ENCODE peak calls at places on chromosomes 3 and 15, in five cellular contexts. U, D, A, M and F are unnamed samples. For H4K20me1, the result is how much of the 10 kb centered on the place peaks cover.

GRCh38 chr3:22089284-22089683 is 338.3 kb upstream of the ZNF385D start:
- DNase-seq in U (peak), D (peak), A (peak), M (peak), F (peak)

GRCh38 chr3:8460815-8461482 is 40.7 kb upstream of the LMCD1 start:
- DNase-seq in U (peak), D (peak), A (no peak), M (peak), F (no peak)

GRCh38 chr15:78691873-78692421 is 50.9 kb upstream of the CHRNB4 start:
- DNase-seq in U (no peak), D (no peak), A (peak), M (peak), F (no peak)

GRCh38 chr15:70284438-70285214 is 186.9 kb upstream of the TLE3 start:
- DNase-seq in U (no peak), D (no peak), A (no peak), M (no peak), F (peak)

GRCh38 chr15:36390491-36390890 is 188.9 kb upstream of the CDIN1 start:
- DNase-seq in U (no peak), D (no peak), A (no peak), M (no peak), F (no peak)

GRCh38 chr3:179410317-179410716 is 41.0 kb downstream of the GNB4 start:
- DNase-seq in U (no peak), D (peak), A (peak), M (no peak), F (no peak)

GRCh38 chr3:157844770-157845522 is 261.3 kb downstream of the SHOX2 start:
- DNase-seq in U (no peak), D (peak), A (no peak), M (no peak), F (no peak)

GRCh38 chr3:127036209-127037020 is 53.5 kb downstream of the PLXNA1 start:
- DNase-seq in U (no peak), D (no peak), A (no peak), M (no peak), F (no peak)

GRCh38 chr15:42102646-42103235 is 8.4 kb upstream of the PLA2G4D start:
- DNase-seq in U (peak), D (peak), A (peak), M (peak), F (no peak)

GRCh38 chr3:20182206-20182605 is 3.8 kb downstream of the SGO1 start:
- DNase-seq in U (no peak), D (no peak), A (no peak), M (no peak), F (no peak)

GRCh38 chr3:84967767-84968581 is 9.2 kb downstream of the CADM2 start:
- DNase-seq in U (no peak), D (no peak), A (no peak), M (no peak), F (no peak)

GRCh38 chr15:60970246-60971170 is 258.6 kb downstream of the RORA start:
- DNase-seq in U (no peak), D (peak), A (peak), M (no peak), F (no peak)

GRCh38 chr15:30042556-30042955 is 40.2 kb upstream of the GOLGA8J start:
- DNase-seq in U (peak), D (no peak), A (no peak), M (no peak), F (no peak)

GRCh38 chr3:83928903-83929302 is 1029.9 kb upstream of the CADM2 start:
- DNase-seq in U (peak), D (no peak), A (no peak), M (no peak), F (no peak)

GRCh38 chr3:150106752-150107428 is 136.2 kb upstream of the PFN2 start:
- DNase-seq in U (peak), D (peak), A (peak), M (no peak), F (no peak)

GRCh38 chr3:117624424-117624823 is 914.8 kb downstream of the TUSC7 start:
- DNase-seq in U (no peak), D (no peak), A (peak), M (no peak), F (no peak)

GRCh38 chr15:95799286-95800187 is 531.0 kb upstream of the NR2F2 start:
- DNase-seq in U (peak), D (peak), A (peak), M (peak), F (no peak)

GRCh38 chr15:90915808-90916440 is 12.8 kb downstream of the MAN2A2 start:
- DNase-seq in U (peak), D (no peak), A (no peak), M (no peak), F (no peak)

GRCh38 chr3:46662771-46663551 is 30.5 kb downstream of the ALS2CL start:
- DNase-seq in U (peak), D (peak), A (no peak), M (no peak), F (peak)

GRCh38 chr15:50180578-50180977 is 1.4 kb upstream of the SLC27A2 start:
- DNase-seq in U (no peak), D (no peak), A (no peak), M (no peak), F (no peak)

GRCh38 chr15:45635191-45635638 is 386 bp downstream of the SQOR start:
- DNase-seq in U (no peak), D (peak), A (peak), M (no peak), F (peak)

GRCh38 chr3:112654979-112655378 is 14.0 kb upstream of the CCDC80 start:
- DNase-seq in U (no peak), D (peak), A (no peak), M (no peak), F (no peak)

GRCh38 chr3:115912372-115912771 is 289.1 kb downstream of the GAP43 start:
- DNase-seq in U (peak), D (peak), A (no peak), M (no peak), F (no peak)

GRCh38 chr15:28919201-28919627 is 33.4 kb downstream of the APBA2 start:
- DNase-seq in U (no peak), D (no peak), A (peak), M (no peak), F (no peak)

GRCh38 chr3:120450914-120451669 is at the start of gene FSTL1:
- DNase-seq in U (peak), D (peak), A (peak), M (no peak), F (no peak)

GRCh38 chr3:127997961-127998360 is 54.3 kb upstream of the SEC61A1 start:
- DNase-seq in U (no peak), D (no peak), A (peak), M (no peak), F (no peak)

GRCh38 chr3:187743195-187744141 is 1.8 kb downstream of the BCL6 start:
- DNase-seq in U (peak), D (peak), A (peak), M (peak), F (peak)

GRCh38 chr3:49759226-49759625 is 27.1 kb downstream of the IP6K1 start:
- DNase-seq in U (no peak), D (no peak), A (no peak), M (no peak), F (no peak)

GRCh38 chr3:94423566-94423965 is 360.7 kb downstream of the NSUN3 start:
- DNase-seq in U (peak), D (peak), A (no peak), M (peak), F (no peak)

GRCh38 chr15:76108021-76108723 is 48.4 kb downstream of the TMEM266 start:
- DNase-seq in U (no peak), D (no peak), A (no peak), M (no peak), F (no peak)

GRCh38 chr3:139610886-139611285 is 66.9 kb downstream of the NMNAT3 start:
- DNase-seq in U (no peak), D (no peak), A (no peak), M (no peak), F (no peak)

GRCh38 chr3:135012101-135012500 is 217.0 kb downstream of the EPHB1 start:
- DNase-seq in U (no peak), D (no peak), A (no peak), M (no peak), F (no peak)

GRCh38 chr3:6605245-6605644 is 255.7 kb upstream of the GRM7 start:
- DNase-seq in U (no peak), D (no peak), A (no peak), M (no peak), F (no peak)

GRCh38 chr15:40843885-40844542 is at the start of gene SPINT1:
- DNase-seq in U (no peak), D (peak), A (peak), M (peak), F (no peak)

GRCh38 chr3:132071043-132071442 is 36.2 kb upstream of the CPNE4 start:
- DNase-seq in U (no peak), D (no peak), A (no peak), M (no peak), F (no peak)

GRCh38 chr15:40150163-40150925 is 10.5 kb upstream of the BUB1B start:
- DNase-seq in U (peak), D (peak), A (peak), M (peak), F (no peak)

GRCh38 chr3:123157598-123158287 is 44.0 kb upstream of the SEC22A start:
- DNase-seq in U (no peak), D (no peak), A (no peak), M (no peak), F (no peak)

GRCh38 chr3:56624725-56625124 is 58.3 kb downstream of the TASOR start:
- DNase-seq in U (peak), D (peak), A (no peak), M (no peak), F (no peak)

GRCh38 chr3:56616479-56617006 is 59.6 kb downstream of the CCDC66 start:
- DNase-seq in U (no peak), D (no peak), A (no peak), M (no peak), F (no peak)

GRCh38 chr3:56620371-56620770 is 62.7 kb downstream of the TASOR start:
- DNase-seq in U (no peak), D (peak), A (no peak), M (no peak), F (no peak)

GRCh38 chr3:56621686-56622085 is 61.4 kb downstream of the TASOR start:
- DNase-seq in U (no peak), D (no peak), A (peak), M (peak), F (no peak)

DNA sequence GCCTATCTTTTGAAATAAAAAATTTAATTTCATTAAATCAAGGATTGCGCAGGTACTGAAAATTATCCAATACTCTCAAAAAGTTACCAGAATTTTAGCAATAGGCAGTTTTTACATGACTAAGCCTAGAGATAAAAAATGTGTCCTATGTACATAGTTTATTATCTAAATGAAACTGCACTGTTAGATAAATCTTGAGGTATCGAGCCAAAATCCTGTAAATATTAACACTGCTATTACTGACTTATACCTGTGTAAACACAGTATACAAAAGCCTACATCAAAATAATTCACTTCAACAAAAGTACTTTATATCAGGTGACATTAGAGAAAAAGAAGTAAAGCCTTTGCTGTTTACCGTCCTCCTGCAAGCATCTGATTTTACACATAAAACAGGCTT is 60.7 kb downstream of the TASOR start:
- DNase-seq in U (no peak), D (no peak), A (no peak), M (no peak), F (no peak)
- H4K20me1 ChIP-seq in U (under half), D (under half), A (under half), M (under half), F (under half)

GRCh38 chr3:32885283-32885935 is 66.0 kb upstream of the CCR4 start:
- DNase-seq in U (no peak), D (no peak), A (no peak), M (no peak), F (no peak)
- TF ChIP-seq EZH2 in U (no peak), D (no peak), A (no peak), M (no peak), F (no peak)

GRCh38 chr15:63763476-63764123 is 70.1 kb downstream of the HERC1 start:
- DNase-seq in U (no peak), D (peak), A (peak), M (peak), F (no peak)

GRCh38 chr15:63764124-63764827 is 69.5 kb downstream of the HERC1 start:
- DNase-seq in U (no peak), D (no peak), A (no peak), M (no peak), F (no peak)

GRCh38 chr15:63759752-63760151 is 74.0 kb downstream of the HERC1 start:
- DNase-seq in U (no peak), D (no peak), A (no peak), M (no peak), F (no peak)

GRCh38 chr15:63764912-63765311 is 68.8 kb downstream of the HERC1 start:
- DNase-seq in U (no peak), D (no peak), A (no peak), M (no peak), F (no peak)

DNA sequence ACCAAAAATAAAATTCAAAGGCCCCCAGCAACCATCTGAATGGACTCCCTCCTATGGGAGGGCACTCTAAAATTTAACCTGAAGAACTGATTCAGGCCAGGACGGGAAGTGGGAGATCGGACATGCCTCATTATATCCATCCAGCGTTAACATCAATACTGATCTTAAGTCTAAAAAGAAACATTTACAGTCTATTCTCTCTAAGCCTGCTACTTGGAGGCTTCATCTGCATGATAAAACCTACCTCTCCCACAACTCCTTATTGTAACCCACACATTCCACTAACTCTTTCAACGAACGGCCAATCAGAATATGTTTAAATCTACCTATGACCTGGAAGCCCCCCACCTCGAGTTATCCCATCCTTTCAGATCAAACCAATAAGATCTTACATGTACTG is 68.4 kb downstream of the HERC1 start:
- DNase-seq in U (no peak), D (no peak), A (no peak), M (no peak), F (no peak)
- H3K9ac ChIP-seq in U (no peak), D (no peak), A (no peak), M (no peak), F (no peak)

DNA sequence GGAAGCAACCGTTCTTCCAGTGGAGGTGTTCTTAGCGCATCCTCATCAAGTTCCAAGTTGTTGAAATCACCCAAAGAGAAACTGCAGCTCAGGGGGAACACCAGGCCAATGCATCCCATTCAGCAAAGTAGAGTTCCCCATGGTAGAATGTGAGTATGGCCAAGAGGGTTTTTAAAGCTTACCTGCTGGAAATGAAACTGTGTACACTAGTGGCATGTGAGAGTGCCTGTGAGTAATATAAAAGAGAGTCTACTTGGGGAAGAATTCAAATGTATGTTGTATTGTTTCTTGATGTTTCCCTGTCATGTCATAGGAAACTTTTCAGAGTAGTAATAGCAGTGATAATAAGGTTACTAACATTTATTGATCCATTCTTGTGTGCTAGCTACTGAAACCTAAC is 43.3 kb downstream of the PSMD6 start:
- DNase-seq in U (no peak), D (no peak), A (no peak), M (no peak), F (no peak)
- H4K20me1 ChIP-seq in U (under half), D (under half), A (under half), M (under half), F (under half)